ENCODE peak calls at places on chromosomes 2 and 18, in ten cellular contexts. Z is HCT116; G is body of pancreas; N is effector memory CD4-positive, alpha-beta T cell; V is adrenal gland; L is fibroblast of lung; B is upper lobe of right lung; F is PC-9; H is spleen; U is mesendoderm. T is an unnamed sample. For H3K4me1, the result is how much of the 10 kb centered on the place peaks cover.

GRCh38 chr2:106193491-106193976 is 567 bp downstream of the UXS1 start:
- DNase-seq in U (peak), H (peak), B (peak), F (peak), N (no peak), V (peak), Z (no peak), L (no peak), G (peak), T (peak)

GRCh38 chr2:239836021-239836765 is 188.9 kb downstream of the NDUFA10 start:
- DNase-seq in L (no peak), N (no peak), U (no peak), F (no peak), G (no peak), B (peak), Z (no peak), V (peak), H (peak), T (no peak)

GRCh38 chr2:510839-511238 is 166.4 kb downstream of the TMEM18 start:
- DNase-seq in G (no peak), L (no peak), N (no peak), B (no peak), Z (no peak), V (no peak), F (no peak), H (no peak), U (no peak), T (no peak)

GRCh38 chr2:157572725-157573124 is 55.9 kb downstream of the ACVR1C start:
- DNase-seq in V (no peak), N (no peak), L (no peak), U (peak), G (no peak), Z (peak), B (no peak), F (no peak), H (no peak), T (no peak)

GRCh38 chr18:74288041-74288440 is 3.7 kb downstream of the CYB5A start:
- DNase-seq in F (no peak), H (no peak), B (no peak), L (no peak), Z (no peak), N (no peak), G (no peak), V (no peak), U (no peak), T (no peak)

GRCh38 chr2:231132126-231132525 is 7.3 kb upstream of the HTR2B start:
- DNase-seq in F (no peak), L (peak), H (no peak), Z (no peak), U (peak), V (no peak), G (no peak), B (no peak), N (no peak), T (no peak)

GRCh38 chr2:75787532-75788132 is 76.9 kb upstream of the GCFC2 start:
- DNase-seq in V (no peak), L (peak), U (peak), B (no peak), Z (peak), N (no peak), G (no peak), H (no peak), F (no peak), T (no peak)

GRCh38 chr18:59379772-59380530 is 20.9 kb upstream of the LMAN1 start:
- DNase-seq in Z (no peak), G (no peak), N (no peak), F (no peak), U (no peak), B (no peak), L (peak), H (no peak), V (no peak), T (no peak)

GRCh38 chr18:36441426-36441870 is 143.9 kb downstream of the FHOD3 start:
- DNase-seq in F (no peak), H (no peak), N (no peak), U (no peak), L (no peak), G (no peak), V (no peak), Z (no peak), B (no peak), T (no peak)

GRCh38 chr18:21769206-21769605 is 28.6 kb downstream of the MIB1 start:
- DNase-seq in Z (no peak), L (no peak), V (no peak), F (no peak), U (no peak), N (no peak), G (no peak), H (no peak), B (no peak), T (no peak)

GRCh38 chr2:23007836-23008235 is 377.1 kb upstream of the KLHL29 start:
- DNase-seq in L (no peak), N (no peak), V (no peak), U (no peak), Z (no peak), G (no peak), H (no peak), B (no peak), F (no peak), T (no peak)

GRCh38 chr2:150286730-150287362 is 200.6 kb downstream of the RND3 start:
- DNase-seq in N (no peak), U (peak), G (no peak), L (no peak), V (no peak), B (no peak), F (peak), H (no peak), Z (no peak), T (no peak)

GRCh38 chr18:23992119-23992940 is 22.2 kb upstream of the TTC39C start:
- DNase-seq in H (no peak), Z (no peak), F (peak), B (no peak), V (peak), G (peak), N (peak), L (peak), U (no peak), T (no peak)

GRCh38 chr2:120441744-120442471 is 96.0 kb downstream of the INHBB start:
- DNase-seq in V (no peak), B (peak), H (peak), Z (no peak), L (peak), U (peak), N (no peak), G (peak), F (peak), T (no peak)

GRCh38 chr2:98771771-98772521 is 41.0 kb upstream of the MGAT4A start:
- DNase-seq in U (no peak), L (no peak), N (peak), Z (no peak), V (no peak), G (peak), H (peak), B (no peak), F (no peak), T (peak)

GRCh38 chr2:224802407-224802806 is 86.2 kb upstream of the CCDC195 start:
- DNase-seq in B (no peak), L (no peak), H (no peak), N (no peak), G (no peak), V (no peak), U (peak), Z (no peak), F (no peak), T (no peak)

GRCh38 chr2:198314559-198315153 is 510.3 kb downstream of the PLCL1 start:
- DNase-seq in Z (peak), V (no peak), F (peak), G (no peak), L (peak), B (no peak), H (no peak), U (peak), N (no peak), T (no peak)

GRCh38 chr2:79393806-79394484 is 118.9 kb upstream of the CTNNA2 start:
- DNase-seq in B (no peak), H (no peak), V (peak), U (peak), L (peak), F (no peak), G (peak), Z (no peak), N (no peak), T (no peak)

GRCh38 chr18:21112140-21112473 is 494 bp upstream of the ROCK1 start:
- DNase-seq in H (peak), Z (no peak), L (no peak), F (no peak), B (no peak), U (no peak), G (no peak), N (no peak), V (no peak), T (no peak)

GRCh38 chr2:191245046-191245868 is at the start of gene MYO1B:
- DNase-seq in U (peak), V (peak), G (peak), B (peak), N (peak), H (peak), L (peak), F (peak), Z (peak), T (peak)

GRCh38 chr2:31563273-31563839 is 17.4 kb downstream of the SRD5A2 start:
- DNase-seq in Z (no peak), F (no peak), V (no peak), H (no peak), B (no peak), G (no peak), N (no peak), L (no peak), U (no peak), T (no peak)

GRCh38 chr2:79741044-79741443 is 228.2 kb downstream of the CTNNA2 start:
- DNase-seq in U (no peak), H (no peak), V (no peak), B (no peak), F (no peak), N (no peak), G (no peak), L (no peak), Z (no peak), T (no peak)

GRCh38 chr18:6401687-6402086 is 13.0 kb downstream of the L3MBTL4 start:
- DNase-seq in U (peak), H (no peak), N (no peak), G (no peak), F (no peak), B (no peak), L (no peak), V (no peak), Z (no peak), T (no peak)

GRCh38 chr18:53817976-53818950 is 406.2 kb downstream of the MBD2 start:
- DNase-seq in F (no peak), V (no peak), B (no peak), U (no peak), H (no peak), G (no peak), Z (no peak), L (no peak), N (no peak), T (no peak)

GRCh38 chr18:78637442-78638402 is 341.9 kb upstream of the SALL3 start:
- DNase-seq in G (no peak), V (no peak), Z (no peak), F (no peak), H (no peak), U (no peak), N (no peak), L (no peak), B (no peak), T (no peak)

GRCh38 chr2:173568054-173568453 is 213.4 kb downstream of the CDCA7 start:
- DNase-seq in V (no peak), B (no peak), N (no peak), U (peak), L (peak), F (no peak), Z (peak), H (no peak), G (peak), T (no peak)

GRCh38 chr2:220847587-220847986 is 724.5 kb downstream of the EPHA4 start:
- DNase-seq in V (no peak), B (no peak), L (peak), G (no peak), F (peak), U (no peak), Z (no peak), N (no peak), H (no peak), T (no peak)

GRCh38 chr2:186755066-186755465 is 61.2 kb downstream of the FAM171B start:
- DNase-seq in F (no peak), H (no peak), U (no peak), N (no peak), L (peak), B (no peak), Z (no peak), G (no peak), V (no peak), T (no peak)

GRCh38 chr2:68784849-68785248 is 50.2 kb downstream of the ARHGAP25 start:
- DNase-seq in H (no peak), F (no peak), L (peak), B (no peak), V (no peak), G (no peak), N (no peak), U (no peak), Z (no peak), T (no peak)

GRCh38 chr2:121902171-121902591 is 146.7 kb downstream of the TSN start:
- DNase-seq in V (no peak), G (no peak), B (no peak), Z (no peak), L (no peak), F (no peak), N (no peak), H (no peak), U (peak), T (no peak)

GRCh38 chr2:16664809-16665745 is 557 bp downstream of the CYRIA start:
- DNase-seq in H (peak), Z (no peak), N (no peak), F (no peak), V (no peak), B (no peak), L (no peak), U (no peak), G (no peak), T (no peak)

GRCh38 chr2:16664052-16664731 is 1.4 kb downstream of the CYRIA start:
- DNase-seq in N (no peak), L (peak), U (peak), Z (no peak), B (no peak), V (peak), H (peak), G (peak), F (no peak), T (peak)

GRCh38 chr2:16661936-16662335 is 3.7 kb downstream of the CYRIA start:
- DNase-seq in Z (no peak), H (no peak), V (no peak), L (no peak), B (no peak), N (no peak), U (no peak), G (no peak), F (no peak), T (no peak)

GRCh38 chr2:16662440-16662839 is 3.2 kb downstream of the CYRIA start:
- DNase-seq in Z (no peak), B (no peak), G (peak), N (no peak), V (peak), L (peak), H (no peak), F (no peak), U (no peak), T (peak)

DNA sequence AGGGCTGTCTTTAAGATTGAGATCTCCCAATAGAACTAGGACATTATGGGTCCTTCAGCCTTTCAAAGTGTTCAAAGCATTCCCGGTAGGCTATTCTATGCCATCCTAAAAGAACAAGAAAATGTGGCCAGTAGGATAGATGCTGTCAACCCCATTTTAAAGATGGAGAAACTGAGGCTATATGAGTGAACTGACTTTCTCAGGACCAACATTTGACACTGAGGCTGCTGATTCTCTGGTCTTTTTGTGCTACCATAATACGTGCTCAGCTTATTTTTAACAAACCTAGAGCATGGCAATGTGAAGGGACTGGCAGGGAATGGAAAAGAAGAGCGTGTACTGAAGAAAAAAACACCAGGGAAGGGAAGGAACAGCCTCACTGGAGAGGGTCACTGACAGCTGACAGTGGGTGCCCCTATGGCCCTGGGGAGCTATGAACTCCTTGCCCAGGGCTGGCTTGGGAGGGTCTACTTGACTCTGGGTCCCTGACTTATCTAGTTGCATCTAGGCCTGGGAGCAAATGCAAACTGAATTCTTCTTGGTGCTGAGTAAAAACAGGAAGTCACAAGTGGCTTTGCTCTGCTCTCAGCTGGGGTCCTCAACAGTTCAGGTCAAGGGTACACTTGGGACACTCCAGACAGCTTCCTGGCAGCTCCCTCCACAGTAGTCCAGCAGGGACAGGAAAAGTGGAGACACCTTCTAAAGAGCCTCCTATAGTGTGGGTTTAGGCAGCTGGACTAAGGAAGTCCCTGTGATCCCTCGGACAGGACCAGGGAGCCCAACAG is 2.3 kb downstream of the CYRIA start:
- DNase-seq in V (no peak), F (no peak), U (peak), G (no peak), H (no peak), B (no peak), N (no peak), L (no peak), Z (no peak), T (no peak)
- H3K4me3 ChIP-seq in V (no peak), F (no peak), U (no peak), G (no peak), H (peak), B (peak), N (no peak), L (no peak), Z (no peak), T (peak)

DNA sequence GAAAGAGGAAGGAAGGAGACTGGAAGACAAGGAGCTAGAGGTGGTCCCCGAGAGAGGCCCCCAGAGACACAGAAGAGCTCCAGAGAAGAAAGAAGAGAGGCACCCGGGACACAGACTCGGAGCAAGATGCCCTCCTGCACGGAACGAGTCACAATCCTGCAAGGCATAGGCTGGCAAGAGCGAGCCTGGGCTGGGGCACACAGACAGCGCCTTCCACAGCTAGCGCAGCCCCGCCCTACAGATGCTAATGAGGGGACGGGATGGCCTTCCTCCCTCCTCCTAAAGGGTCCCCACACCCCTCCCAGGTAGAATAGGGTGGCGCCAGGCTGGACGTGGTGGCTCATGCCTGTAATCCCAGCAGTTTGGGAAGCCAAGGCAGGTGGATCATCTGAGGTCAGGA is 19.8 kb upstream of the GPR17 start:
- DNase-seq in G (no peak), V (no peak), F (no peak), N (no peak), U (no peak), L (no peak), Z (no peak), B (peak), H (peak), T (no peak)
- H3K4me1 ChIP-seq in G (under half), V (under half), F (under half), N (under half), U (under half), L (under half), Z (under half), B (under half), H (half or more), T (under half)

GRCh38 chr2:235031686-235032373 is 80.0 kb downstream of the SH3BP4 start:
- DNase-seq in V (no peak), L (no peak), Z (no peak), U (no peak), B (peak), G (no peak), N (no peak), F (no peak), H (no peak), T (no peak)
- H3K4me3 ChIP-seq in V (no peak), L (no peak), Z (no peak), U (no peak), B (no peak), G (no peak), N (no peak), F (no peak), H (no peak), T (no peak)

DNA sequence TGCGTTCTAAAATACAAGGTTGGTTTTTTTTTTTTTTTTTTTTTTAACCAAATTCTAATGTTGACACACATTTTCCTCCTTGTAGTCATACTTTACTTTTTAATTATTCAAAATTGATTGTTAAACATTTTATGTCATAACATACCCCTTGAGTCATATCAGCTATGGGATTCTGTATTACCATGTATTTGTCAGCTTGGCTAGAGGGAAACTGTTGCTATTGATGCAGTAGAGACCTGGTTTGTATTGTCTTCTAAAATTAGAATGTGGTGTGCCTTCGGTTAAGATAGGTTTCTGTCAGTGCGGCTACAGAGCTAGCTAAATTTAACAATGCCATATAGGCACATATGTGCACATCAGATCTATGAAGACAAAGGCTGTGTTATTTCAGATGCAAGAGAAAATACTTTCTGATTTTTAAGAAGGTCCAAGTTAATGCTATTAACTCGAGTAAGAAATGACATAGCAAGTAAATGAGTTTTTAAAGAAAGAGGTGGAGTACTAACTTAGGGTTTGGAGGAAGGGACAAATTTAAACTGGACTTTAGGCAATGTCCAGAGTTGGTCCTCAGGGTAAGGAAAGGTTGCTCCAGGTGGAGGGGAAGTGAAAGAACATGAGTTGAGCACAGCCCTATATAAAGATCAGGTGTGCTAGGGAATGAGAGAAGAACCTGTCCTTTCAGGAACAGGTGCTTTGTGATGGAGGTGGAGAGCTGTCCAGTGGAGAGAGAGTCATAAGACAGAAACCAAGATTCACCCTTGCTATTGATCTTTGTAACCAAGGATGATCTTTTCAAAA is 152.3 kb downstream of the PRPF40A start:
- DNase-seq in B (no peak), L (no peak), U (no peak), G (no peak), F (no peak), V (no peak), Z (no peak), H (no peak), N (no peak), T (no peak)
- H3K4me1 ChIP-seq in B (under half), L (under half), U (under half), G (under half), F (under half), V (under half), Z (under half), H (under half), N (under half), T (under half)

GRCh38 chr2:28752608-28752984 is 966 bp downstream of the PPP1CB start:
- DNase-seq in L (no peak), H (no peak), V (no peak), F (no peak), N (no peak), Z (no peak), U (no peak), B (no peak), G (no peak), T (no peak)

GRCh38 chr2:28754321-28754720 is 2.7 kb downstream of the PPP1CB start:
- DNase-seq in L (peak), G (no peak), U (no peak), F (no peak), H (no peak), Z (no peak), B (no peak), V (no peak), N (no peak), T (no peak)

GRCh38 chr2:28753043-28753683 is 1.5 kb downstream of the PPP1CB start:
- DNase-seq in G (peak), U (peak), L (peak), Z (peak), N (no peak), H (peak), V (peak), F (peak), B (peak), T (peak)

GRCh38 chr2:28751956-28752607 is 452 bp downstream of the PPP1CB start:
- DNase-seq in B (no peak), U (peak), F (no peak), V (no peak), Z (no peak), L (no peak), N (no peak), H (peak), G (peak), T (no peak)

DNA sequence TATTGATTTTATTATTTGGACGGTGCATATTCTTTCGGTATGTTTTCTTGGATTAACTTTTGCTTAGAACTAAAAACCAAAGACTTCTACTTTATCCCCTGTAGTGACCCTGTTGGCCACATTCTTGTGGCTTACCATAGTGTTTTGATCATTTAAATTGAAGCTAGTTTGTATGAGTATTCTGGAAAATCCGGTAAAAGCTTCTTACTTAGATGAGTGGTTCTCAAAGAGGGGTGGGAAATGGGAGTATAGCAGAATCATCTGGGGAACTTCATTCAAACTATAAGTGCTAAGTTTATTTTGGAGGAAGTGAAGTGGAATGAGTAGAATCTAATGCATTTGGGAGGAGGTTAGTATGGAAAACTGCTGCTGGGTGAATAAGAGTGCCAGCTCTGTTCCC is 3.8 kb downstream of the PPP1CB start:
- DNase-seq in G (no peak), B (no peak), L (no peak), H (no peak), Z (no peak), V (no peak), F (no peak), U (no peak), N (no peak), T (no peak)
- H3K4me3 ChIP-seq in G (no peak), B (peak), L (peak), H (no peak), Z (no peak), V (no peak), F (no peak), U (no peak), N (no peak), T (peak)